ENCODE peak calls at places on chromosomes 5 and 9, in six cellular contexts. R, L, N, I, Y and D are unnamed samples. For H3K4me1, the result is how much of the 10 kb centered on the place peaks cover.

GRCh38 chr9:19161257-19162025 is 34.1 kb upstream of the PLIN2 start:
- DNase-seq in R (peak), L (peak), I (no peak), Y (no peak), N (peak), D (no peak)

GRCh38 chr5:118236108-118236849 is 752.1 kb downstream of the DTWD2 start:
- DNase-seq in I (no peak), R (no peak), N (no peak), Y (no peak), L (no peak), D (no peak)

GRCh38 chr5:57650360-57651069 is 167.9 kb upstream of the ACTBL2 start:
- DNase-seq in L (no peak), Y (no peak), I (no peak), N (peak), R (peak), D (peak)

GRCh38 chr5:172559004-172559932 is 81.8 kb upstream of the NEURL1B start:
- DNase-seq in N (peak), Y (peak), I (no peak), L (no peak), R (peak), D (peak)

GRCh38 chr5:25160851-25161348 is 516.1 kb upstream of the CDH10 start:
- DNase-seq in N (no peak), L (no peak), Y (no peak), I (no peak), R (no peak), D (no peak)

GRCh38 chr5:60842859-60843692 is 993 bp downstream of the ELOVL7 start:
- DNase-seq in R (peak), I (no peak), L (no peak), N (peak), Y (no peak), D (no peak)

GRCh38 chr5:106825379-106825778 is 845.4 kb downstream of the EFNA5 start:
- DNase-seq in I (no peak), Y (no peak), N (peak), L (no peak), R (no peak), D (no peak)

GRCh38 chr5:133624316-133624715 is 12.0 kb upstream of the FSTL4 start:
- DNase-seq in Y (no peak), L (no peak), I (no peak), N (no peak), R (no peak), D (no peak)

GRCh38 chr9:126480810-126481209 is 132.9 kb upstream of the LMX1B start:
- DNase-seq in R (no peak), N (no peak), Y (no peak), L (no peak), I (no peak), D (no peak)

GRCh38 chr5:1216211-1216917 is 8.8 kb upstream of the SLC6A18 start:
- DNase-seq in L (no peak), R (no peak), N (no peak), Y (no peak), I (no peak), D (peak)

GRCh38 chr9:95025213-95026170 is 292.0 kb downstream of the FANCC start:
- DNase-seq in R (no peak), Y (peak), L (no peak), I (peak), N (peak), D (peak)

GRCh38 chr9:80552931-80553330 is 981.2 kb downstream of the TLE4 start:
- DNase-seq in N (peak), L (no peak), Y (peak), R (no peak), I (no peak), D (peak)

GRCh38 chr5:10338996-10339903 is 14.2 kb upstream of the MARCHF6 start:
- DNase-seq in L (no peak), N (no peak), I (no peak), R (no peak), Y (no peak), D (no peak)

GRCh38 chr9:129868571-129869486 is 33.6 kb downstream of the USP20 start:
- DNase-seq in Y (no peak), N (no peak), L (peak), R (no peak), I (no peak), D (peak)

GRCh38 chr5:158858011-158858410 is 241.7 kb downstream of the EBF1 start:
- DNase-seq in I (no peak), N (no peak), L (no peak), Y (no peak), R (no peak), D (no peak)

GRCh38 chr9:115952667-115953316 is 200.8 kb upstream of the PAPPA start:
- DNase-seq in N (peak), L (no peak), R (no peak), I (no peak), Y (no peak), D (no peak)

GRCh38 chr9:71704806-71705205 is 63.5 kb downstream of the CEMIP2 start:
- DNase-seq in R (no peak), I (no peak), L (no peak), Y (no peak), N (no peak), D (no peak)

GRCh38 chr5:6373081-6373846 is 5.1 kb downstream of the MED10 start:
- DNase-seq in I (no peak), Y (peak), R (no peak), N (no peak), L (no peak), D (no peak)

GRCh38 chr9:14315754-14316573 is 2.0 kb upstream of the NFIB start:
- DNase-seq in I (peak), N (peak), L (no peak), R (peak), Y (no peak), D (peak)

GRCh38 chr9:96302021-96302420 is at the start of gene HSD17B3:
- DNase-seq in I (no peak), L (no peak), R (no peak), N (no peak), Y (no peak), D (no peak)

GRCh38 chr5:14457475-14457874 is 124.1 kb upstream of the OTULINL start:
- DNase-seq in R (no peak), L (no peak), N (no peak), Y (no peak), I (no peak), D (no peak)

GRCh38 chr9:134350416-134350994 is 24.2 kb downstream of the RXRA start:
- DNase-seq in R (no peak), Y (no peak), N (no peak), I (no peak), L (no peak), D (no peak)

GRCh38 chr5:167352801-167353200 is 938.6 kb upstream of the WWC1 start:
- DNase-seq in L (no peak), Y (no peak), N (no peak), R (no peak), I (no peak), D (no peak)

GRCh38 chr9:129317179-129318011 is 139.3 kb upstream of the IER5L start:
- DNase-seq in I (peak), N (no peak), L (no peak), Y (peak), R (no peak), D (peak)

GRCh38 chr5:179974946-179975712 is 67.4 kb upstream of the TBC1D9B start:
- DNase-seq in N (peak), I (peak), Y (peak), L (peak), R (no peak), D (no peak)

GRCh38 chr9:113621309-113621791 is 157.8 kb downstream of the RGS3 start:
- DNase-seq in L (no peak), Y (peak), R (no peak), N (peak), I (peak), D (peak)

GRCh38 chr5:72042097-72042496 is 65.2 kb upstream of the MAP1B start:
- DNase-seq in R (no peak), N (peak), L (no peak), Y (no peak), I (no peak), D (no peak)

GRCh38 chr5:56476487-56476856 is 243.3 kb upstream of the ANKRD55 start:
- DNase-seq in N (no peak), L (no peak), R (no peak), I (no peak), Y (no peak), D (no peak)
- H3K4me1 ChIP-seq in N (under half), L (under half), R (under half), I (under half), Y (under half), D (under half)

DNA sequence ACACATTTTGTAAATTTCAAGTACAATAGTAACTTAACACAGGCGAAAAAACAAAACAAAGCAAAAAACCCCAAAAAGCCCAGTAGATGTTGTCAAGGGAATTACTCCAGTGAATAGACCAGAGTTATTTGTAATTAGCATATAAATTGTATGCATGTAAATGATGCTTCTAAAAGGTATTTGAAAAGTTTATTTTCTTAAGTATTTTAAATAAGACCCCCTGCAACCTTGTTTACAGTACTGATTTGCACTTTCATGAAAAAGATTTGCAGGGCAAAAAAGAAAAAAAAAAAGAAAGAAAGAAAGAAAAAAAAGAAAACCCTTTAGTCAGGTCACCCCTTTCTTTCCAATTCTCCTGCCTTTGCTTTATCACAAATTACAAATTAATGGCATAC is 372.3 kb upstream of the IRX2 start:
- DNase-seq in R (no peak), L (no peak), I (no peak), N (no peak), Y (no peak), D (no peak)
- H3K4me1 ChIP-seq in R (under half), L (under half), I (under half), N (under half), Y (under half), D (under half)

GRCh38 chr5:157568717-157569116 is 6.9 kb downstream of the ADAM19 start:
- DNase-seq in Y (no peak), N (no peak), L (no peak), R (no peak), I (no peak), D (no peak)
- H3K4me1 ChIP-seq in Y (half or more), N (under half), L (under half), R (under half), I (under half), D (under half)

GRCh38 chr5:95808013-95808685 is 14.4 kb downstream of the GLRX start:
- DNase-seq in L (no peak), R (no peak), I (no peak), Y (no peak), N (no peak), D (no peak)

GRCh38 chr5:95812100-95812472 is 10.4 kb downstream of the GLRX start:
- DNase-seq in I (no peak), R (no peak), Y (no peak), L (no peak), N (no peak), D (no peak)

GRCh38 chr5:95809414-95809960 is 13.0 kb downstream of the GLRX start:
- DNase-seq in Y (no peak), L (no peak), R (no peak), I (no peak), N (no peak), D (no peak)

GRCh38 chr5:95808686-95809413 is 13.7 kb downstream of the GLRX start:
- DNase-seq in R (no peak), I (no peak), Y (peak), L (peak), N (peak), D (peak)

DNA sequence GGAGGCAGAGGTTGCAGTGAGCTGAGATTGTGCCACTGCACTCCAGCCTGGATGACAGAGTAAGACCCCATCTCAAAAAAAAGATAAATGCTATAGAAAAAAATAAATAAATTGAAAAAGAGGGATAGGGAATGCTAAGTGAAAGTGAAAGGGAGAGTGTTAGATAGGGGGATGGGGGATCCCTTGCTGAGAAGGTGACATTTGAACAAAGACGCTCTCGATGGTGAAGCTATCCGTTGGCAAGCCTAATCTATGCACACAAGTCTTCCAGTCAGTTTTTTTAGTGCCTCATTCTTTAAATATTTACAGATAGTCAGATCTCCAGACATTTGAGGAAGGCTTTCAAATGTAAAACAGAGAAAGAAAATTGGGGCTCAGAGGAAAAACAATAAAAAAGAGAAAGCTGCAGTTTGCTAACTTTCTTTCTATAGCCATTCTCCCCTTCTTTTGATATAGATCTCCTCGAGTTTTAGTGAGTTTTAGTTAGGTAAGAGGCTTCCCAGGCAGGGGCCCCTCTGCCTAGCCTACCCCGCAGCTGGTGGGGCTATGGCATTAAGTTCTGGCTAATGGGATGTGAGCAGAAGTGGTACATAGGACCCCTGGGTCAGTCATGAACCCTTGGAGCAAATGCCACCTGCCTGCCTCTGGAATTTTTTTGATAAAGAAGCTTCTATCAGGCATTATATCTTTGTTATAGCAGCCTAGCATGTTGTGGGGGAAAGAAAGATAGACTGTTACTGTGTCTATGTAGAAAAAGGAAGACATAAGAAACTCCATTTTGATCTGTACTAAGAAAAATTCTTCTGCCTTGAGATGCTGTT is 12.0 kb downstream of the GLRX start:
- DNase-seq in L (no peak), I (no peak), R (no peak), N (no peak), Y (no peak), D (no peak)
- H3K4me1 ChIP-seq in L (half or more), I (half or more), R (under half), N (under half), Y (half or more), D (under half)

DNA sequence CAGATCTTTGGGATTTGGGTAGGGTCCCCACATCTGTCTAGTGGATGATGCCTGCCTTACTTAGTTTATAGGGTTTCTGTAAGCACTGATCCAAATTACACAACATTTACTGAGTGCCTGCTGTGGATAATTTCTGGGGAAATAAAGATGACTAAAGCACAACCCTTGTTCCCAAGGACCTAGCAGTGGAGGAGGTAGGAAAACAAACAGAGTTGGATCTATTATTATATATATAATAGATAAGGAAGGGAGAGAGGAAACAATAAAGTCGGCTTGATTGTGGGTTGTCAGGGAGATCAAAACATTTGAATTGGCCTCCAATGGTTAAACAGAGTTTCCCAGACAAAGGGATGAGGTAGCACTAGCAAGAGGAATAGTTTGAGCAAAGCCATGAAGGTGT is 14.0 kb downstream of the IL33 start:
- DNase-seq in R (no peak), L (no peak), Y (no peak), N (no peak), I (no peak), D (no peak)
- H3K4me1 ChIP-seq in R (under half), L (under half), Y (under half), N (under half), I (under half), D (under half)

GRCh38 chr5:127928053-127928452 is 155.5 kb upstream of the SLC12A2 start:
- DNase-seq in R (no peak), N (no peak), L (no peak), Y (no peak), I (no peak), D (no peak)
- H3K4me1 ChIP-seq in R (under half), N (under half), L (under half), Y (under half), I (under half), D (under half)

GRCh38 chr9:87069690-87070089 is 122.4 kb upstream of the GAS1 start:
- DNase-seq in Y (no peak), I (no peak), R (no peak), N (peak), L (no peak), D (no peak)
- H3K4me1 ChIP-seq in Y (under half), I (under half), R (under half), N (under half), L (under half), D (under half)

GRCh38 chr5:38724301-38725030 is 121.3 kb upstream of the OSMR start:
- DNase-seq in R (no peak), Y (no peak), I (no peak), L (no peak), N (no peak), D (no peak)

GRCh38 chr5:38722918-38723317 is 122.9 kb upstream of the OSMR start:
- DNase-seq in R (no peak), Y (no peak), L (no peak), N (no peak), I (no peak), D (peak)

GRCh38 chr5:38720691-38721361 is 125.0 kb upstream of the OSMR start:
- DNase-seq in L (no peak), I (no peak), N (no peak), Y (no peak), R (no peak), D (no peak)

GRCh38 chr5:38725419-38725865 is 120.4 kb upstream of the OSMR start:
- DNase-seq in L (no peak), R (no peak), I (no peak), Y (no peak), N (no peak), D (peak)

GRCh38 chr5:38723423-38723822 is 122.4 kb upstream of the OSMR start:
- DNase-seq in Y (no peak), I (no peak), N (no peak), L (no peak), R (no peak), D (no peak)
- H3K4me1 ChIP-seq in Y (under half), I (under half), N (under half), L (under half), R (under half), D (under half)

DNA sequence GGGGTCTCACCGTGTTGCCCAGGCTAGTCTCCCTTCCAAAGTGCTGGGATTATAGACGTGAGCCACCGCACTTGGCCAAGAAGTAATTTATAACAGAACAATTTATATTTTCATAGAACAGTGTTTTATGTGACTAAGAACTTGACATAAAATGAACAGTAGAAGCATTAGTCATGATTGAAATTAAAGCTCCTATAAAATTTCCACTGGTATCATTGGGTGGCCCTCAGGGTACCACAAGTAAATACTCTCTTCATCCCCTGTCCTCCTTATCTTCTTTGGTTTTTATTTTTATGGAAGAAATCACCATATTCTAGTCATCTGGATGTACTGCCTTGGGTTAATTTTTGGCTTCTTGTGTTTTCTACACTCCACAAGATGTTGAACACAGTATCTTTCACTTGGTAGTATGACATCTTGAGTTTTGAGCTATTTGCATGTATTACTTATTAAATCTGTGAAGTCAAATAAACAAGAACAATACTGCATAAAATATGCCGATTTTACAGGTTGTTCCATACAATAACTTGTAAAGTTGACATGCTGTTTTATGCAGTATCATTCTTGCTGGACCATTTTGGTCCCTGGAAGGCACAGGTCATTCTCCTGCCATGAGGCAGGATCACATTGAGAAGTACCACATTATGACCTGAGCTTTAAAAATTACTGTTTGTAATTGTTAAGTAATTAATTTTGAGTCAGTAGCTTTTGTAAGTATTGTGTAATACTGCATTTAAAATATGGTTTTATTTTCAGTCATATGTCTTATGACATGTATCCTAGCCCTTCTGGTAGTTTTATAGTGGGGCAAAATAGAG is 24.4 kb downstream of the LMNB1 start:
- DNase-seq in Y (no peak), R (no peak), N (no peak), I (no peak), L (no peak), D (no peak)
- H3K4me1 ChIP-seq in Y (under half), R (under half), N (under half), I (under half), L (under half), D (under half)

GRCh38 chr9:109086221-109086620 is 33.5 kb downstream of the TMEM245 start:
- DNase-seq in N (no peak), R (no peak), L (no peak), I (no peak), Y (no peak), D (no peak)

GRCh38 chr9:109085510-109085909 is 34.2 kb downstream of the TMEM245 start:
- DNase-seq in R (peak), N (no peak), I (no peak), Y (no peak), L (no peak), D (no peak)

GRCh38 chr9:109082091-109082620 is 37.6 kb downstream of the TMEM245 start:
- DNase-seq in L (no peak), R (no peak), Y (no peak), I (no peak), N (no peak), D (no peak)

GRCh38 chr9:109083141-109083540 is 36.6 kb downstream of the TMEM245 start:
- DNase-seq in R (no peak), Y (no peak), L (no peak), I (no peak), N (no peak), D (no peak)

GRCh38 chr9:109083813-109084405 is 35.8 kb downstream of the TMEM245 start:
- DNase-seq in R (no peak), I (no peak), N (peak), Y (no peak), L (no peak), D (no peak)
- H3K4me1 ChIP-seq in R (under half), I (under half), N (under half), Y (under half), L (under half), D (under half)